ENCODE peak calls at places on chromosomes 16 and 17, in nine cellular contexts. One of them, this sample, is unnamed.

GRCh38 chr16:73672135-73672534 is 624.2 kb upstream of the ZFHX3 start:
- DNase-seq in breast epithelium: no peak
- DNase-seq in A673: no peak
- DNase-seq in upper lobe of right lung: no peak
- DNase-seq in RWPE2: no peak
- DNase-seq in fibroblast of pulmonary artery: no peak
- DNase-seq in neural progenitor cell: no peak
- DNase-seq in fibroblast of lung: no peak
- DNase-seq in lung: no peak
- DNase-seq in this sample: no peak

GRCh38 chr17:4087911-4088693 is 54.7 kb downstream of the ZZEF1 start:
- DNase-seq in lung: no peak
- DNase-seq in upper lobe of right lung: no peak
- DNase-seq in RWPE2: no peak
- DNase-seq in fibroblast of lung: peak; percentile 71
- DNase-seq in breast epithelium: no peak
- DNase-seq in fibroblast of pulmonary artery: peak; percentile 23
- DNase-seq in neural progenitor cell: no peak
- DNase-seq in A673: no peak
- DNase-seq in this sample: no peak

GRCh38 chr17:41917957-41918391 is 777 bp downstream of the ACLY start:
- DNase-seq in lung: peak; percentile 60
- DNase-seq in breast epithelium: peak; percentile 26
- DNase-seq in A673: peak; percentile 30
- DNase-seq in neural progenitor cell: peak; percentile 54
- DNase-seq in fibroblast of lung: peak; percentile 38
- DNase-seq in RWPE2: no peak
- DNase-seq in fibroblast of pulmonary artery: peak; percentile 39
- DNase-seq in upper lobe of right lung: peak; percentile 82
- DNase-seq in this sample: peak; percentile 73

GRCh38 chr17:39261286-39261685 is 35.5 kb upstream of the STAC2 start:
- DNase-seq in fibroblast of lung: no peak
- DNase-seq in RWPE2: no peak
- DNase-seq in breast epithelium: no peak
- DNase-seq in upper lobe of right lung: no peak
- DNase-seq in fibroblast of pulmonary artery: no peak
- DNase-seq in neural progenitor cell: peak; percentile 60
- DNase-seq in lung: no peak
- DNase-seq in A673: peak; percentile 19
- DNase-seq in this sample: no peak

GRCh38 chr16:13436641-13437423 is 483.1 kb upstream of the ERCC4 start:
- DNase-seq in RWPE2: no peak
- DNase-seq in fibroblast of lung: peak; percentile 32
- DNase-seq in fibroblast of pulmonary artery: no peak
- DNase-seq in breast epithelium: no peak
- DNase-seq in A673: no peak
- DNase-seq in lung: no peak
- DNase-seq in upper lobe of right lung: no peak
- DNase-seq in neural progenitor cell: no peak
- DNase-seq in this sample: no peak

GRCh38 chr17:17740627-17741237 is 59.5 kb downstream of the RAI1 start:
- DNase-seq in fibroblast of lung: peak; percentile 67
- DNase-seq in neural progenitor cell: no peak
- DNase-seq in lung: no peak
- DNase-seq in RWPE2: no peak
- DNase-seq in breast epithelium: peak; percentile 75
- DNase-seq in A673: no peak
- DNase-seq in fibroblast of pulmonary artery: no peak
- DNase-seq in upper lobe of right lung: no peak
- DNase-seq in this sample: no peak

GRCh38 chr16:28212532-28212873 is 738 bp upstream of the XPO6 start:
- DNase-seq in RWPE2: no peak
- DNase-seq in breast epithelium: no peak
- DNase-seq in A673: peak; percentile 37
- DNase-seq in fibroblast of lung: peak; percentile 40
- DNase-seq in lung: no peak
- DNase-seq in fibroblast of pulmonary artery: no peak
- DNase-seq in neural progenitor cell: no peak
- DNase-seq in upper lobe of right lung: no peak
- DNase-seq in this sample: no peak

GRCh38 chr16:19138601-19139000 is 24.8 kb downstream of the ITPRIPL2 start:
- DNase-seq in lung: peak; percentile 66
- DNase-seq in A673: peak; percentile 67
- DNase-seq in RWPE2: peak; percentile 87
- DNase-seq in fibroblast of pulmonary artery: peak; percentile 82
- DNase-seq in neural progenitor cell: no peak
- DNase-seq in upper lobe of right lung: no peak
- DNase-seq in breast epithelium: peak; percentile 80
- DNase-seq in fibroblast of lung: peak; percentile 38
- DNase-seq in this sample: no peak

GRCh38 chr16:53404959-53405358 is 29.3 kb upstream of the RBL2 start:
- DNase-seq in fibroblast of lung: no peak
- DNase-seq in A673: no peak
- DNase-seq in neural progenitor cell: no peak
- DNase-seq in upper lobe of right lung: no peak
- DNase-seq in RWPE2: no peak
- DNase-seq in breast epithelium: no peak
- DNase-seq in lung: no peak
- DNase-seq in fibroblast of pulmonary artery: peak; percentile 8
- DNase-seq in this sample: no peak
- TF ChIP-seq CTCF in fibroblast of lung: no peak
- TF ChIP-seq CTCF in A673: peak; percentile 23
- TF ChIP-seq CTCF in neural progenitor cell: peak; percentile 7
- TF ChIP-seq CTCF in upper lobe of right lung: no peak
- TF ChIP-seq CTCF in RWPE2: peak; percentile 44
- TF ChIP-seq CTCF in breast epithelium: no peak
- TF ChIP-seq CTCF in lung: no peak
- TF ChIP-seq CTCF in fibroblast of pulmonary artery: no peak
- TF ChIP-seq CTCF in this sample: peak; percentile 32

GRCh38 chr16:88821168-88821850 is 9.6 kb upstream of the APRT start:
- DNase-seq in RWPE2: no peak
- DNase-seq in A673: no peak
- DNase-seq in upper lobe of right lung: no peak
- DNase-seq in fibroblast of lung: no peak
- DNase-seq in lung: no peak
- DNase-seq in neural progenitor cell: no peak
- DNase-seq in breast epithelium: no peak
- DNase-seq in fibroblast of pulmonary artery: no peak
- DNase-seq in this sample: no peak
- TF ChIP-seq CTCF in RWPE2: no peak
- TF ChIP-seq CTCF in A673: no peak
- TF ChIP-seq CTCF in upper lobe of right lung: no peak
- TF ChIP-seq CTCF in fibroblast of lung: no peak
- TF ChIP-seq CTCF in lung: no peak
- TF ChIP-seq CTCF in neural progenitor cell: no peak
- TF ChIP-seq CTCF in breast epithelium: no peak
- TF ChIP-seq CTCF in fibroblast of pulmonary artery: no peak
- TF ChIP-seq CTCF in this sample: no peak

DNA sequence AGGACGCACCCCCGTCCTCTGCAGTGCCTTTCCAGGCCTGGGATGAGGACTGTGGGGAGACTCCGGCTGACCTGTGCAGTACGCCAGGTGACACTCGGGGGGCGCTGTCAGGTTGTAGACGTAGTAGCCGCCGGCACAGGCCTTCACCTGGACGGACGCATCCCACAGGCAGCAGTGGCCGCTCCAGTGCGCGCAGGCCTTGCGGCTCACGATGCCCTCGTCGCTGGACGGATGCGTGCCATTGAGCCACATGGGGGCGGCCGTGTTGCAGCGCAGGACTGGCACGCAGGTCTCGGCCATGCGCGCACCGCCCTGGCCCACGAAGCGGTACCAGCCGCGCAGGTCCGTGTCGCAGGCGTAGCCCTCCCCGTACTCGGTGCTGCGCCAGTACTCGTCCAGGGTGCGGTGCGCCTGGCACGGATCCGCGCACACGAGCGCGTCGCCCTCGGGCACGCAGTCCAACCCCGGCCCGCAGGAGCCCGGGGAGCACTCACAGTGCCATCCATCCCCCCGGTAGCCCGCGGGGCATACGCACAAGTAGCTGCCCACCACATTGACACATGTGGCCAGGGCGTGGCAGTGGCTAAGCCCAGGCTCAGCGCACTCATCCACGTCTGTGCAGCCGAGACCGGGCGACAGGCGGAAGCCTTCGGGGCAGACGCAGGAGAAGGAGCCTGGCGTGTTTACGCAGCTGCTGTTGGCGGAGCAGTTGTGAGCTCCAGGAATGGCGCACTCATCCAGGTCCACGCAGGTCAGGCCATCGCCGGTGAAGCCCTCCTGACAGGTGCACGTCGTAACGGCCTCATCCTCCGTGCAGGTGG is 3.9 kb downstream of the UMOD start:
- DNase-seq in A673: no peak
- DNase-seq in upper lobe of right lung: no peak
- DNase-seq in breast epithelium: no peak
- DNase-seq in neural progenitor cell: peak; percentile 24
- DNase-seq in fibroblast of lung: no peak
- DNase-seq in RWPE2: no peak
- DNase-seq in fibroblast of pulmonary artery: no peak
- DNase-seq in lung: no peak
- DNase-seq in this sample: no peak
- TF ChIP-seq CTCF in A673: no peak
- TF ChIP-seq CTCF in upper lobe of right lung: peak; percentile 7
- TF ChIP-seq CTCF in breast epithelium: no peak
- TF ChIP-seq CTCF in neural progenitor cell: peak; percentile 36
- TF ChIP-seq CTCF in fibroblast of lung: no peak
- TF ChIP-seq CTCF in RWPE2: no peak
- TF ChIP-seq CTCF in fibroblast of pulmonary artery: no peak
- TF ChIP-seq CTCF in lung: no peak
- TF ChIP-seq CTCF in this sample: no peak

GRCh38 chr17:8105957-8106398 is 12.3 kb downstream of the ALOXE3 start:
- DNase-seq in A673: no peak
- DNase-seq in fibroblast of pulmonary artery: peak; percentile 68
- DNase-seq in fibroblast of lung: no peak
- DNase-seq in upper lobe of right lung: peak; percentile 46
- DNase-seq in breast epithelium: no peak
- DNase-seq in lung: no peak
- DNase-seq in RWPE2: no peak
- DNase-seq in neural progenitor cell: no peak
- DNase-seq in this sample: no peak

GRCh38 chr17:8100763-8101162 is 13.2 kb upstream of the ALOX12B start:
- DNase-seq in fibroblast of pulmonary artery: no peak
- DNase-seq in neural progenitor cell: no peak
- DNase-seq in A673: no peak
- DNase-seq in RWPE2: no peak
- DNase-seq in upper lobe of right lung: no peak
- DNase-seq in breast epithelium: no peak
- DNase-seq in fibroblast of lung: no peak
- DNase-seq in lung: no peak
- DNase-seq in this sample: no peak

GRCh38 chr17:8103549-8103948 is 14.8 kb downstream of the ALOXE3 start:
- DNase-seq in lung: no peak
- DNase-seq in fibroblast of pulmonary artery: peak; percentile 22
- DNase-seq in fibroblast of lung: no peak
- DNase-seq in A673: no peak
- DNase-seq in neural progenitor cell: no peak
- DNase-seq in breast epithelium: no peak
- DNase-seq in upper lobe of right lung: no peak
- DNase-seq in RWPE2: no peak
- DNase-seq in this sample: no peak

GRCh38 chr17:8101721-8102120 is 14.2 kb upstream of the ALOX12B start:
- DNase-seq in neural progenitor cell: no peak
- DNase-seq in lung: no peak
- DNase-seq in A673: no peak
- DNase-seq in fibroblast of lung: no peak
- DNase-seq in breast epithelium: no peak
- DNase-seq in upper lobe of right lung: no peak
- DNase-seq in RWPE2: no peak
- DNase-seq in fibroblast of pulmonary artery: no peak
- DNase-seq in this sample: no peak

DNA sequence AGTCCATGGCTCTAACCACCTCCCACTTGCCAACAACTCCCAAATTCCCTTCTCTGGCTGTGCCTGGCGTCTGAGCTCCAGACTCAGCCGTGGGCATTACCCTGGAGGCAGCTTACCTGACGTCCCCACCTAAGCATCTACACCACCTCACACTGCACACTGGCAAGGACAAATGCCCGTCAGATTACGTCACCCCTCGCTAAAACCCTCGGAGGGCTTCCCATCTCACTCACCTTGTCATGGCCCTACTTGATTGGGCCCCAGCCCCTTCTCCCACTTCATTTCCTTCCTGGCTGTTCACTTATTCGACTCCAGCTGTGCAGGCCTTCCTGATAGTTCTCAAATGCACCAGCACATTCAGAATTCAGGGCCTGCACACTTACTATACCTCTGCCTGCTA is 13.4 kb downstream of the ALOXE3 start:
- DNase-seq in A673: no peak
- DNase-seq in upper lobe of right lung: peak; percentile 35
- DNase-seq in fibroblast of lung: no peak
- DNase-seq in neural progenitor cell: no peak
- DNase-seq in breast epithelium: no peak
- DNase-seq in fibroblast of pulmonary artery: no peak
- DNase-seq in lung: no peak
- DNase-seq in RWPE2: no peak
- DNase-seq in this sample: no peak
- TF ChIP-seq CTCF in A673: no peak
- TF ChIP-seq CTCF in upper lobe of right lung: no peak
- TF ChIP-seq CTCF in fibroblast of lung: no peak
- TF ChIP-seq CTCF in neural progenitor cell: no peak
- TF ChIP-seq CTCF in breast epithelium: no peak
- TF ChIP-seq CTCF in fibroblast of pulmonary artery: no peak
- TF ChIP-seq CTCF in lung: no peak
- TF ChIP-seq CTCF in RWPE2: no peak
- TF ChIP-seq CTCF in this sample: no peak

GRCh38 chr17:73782641-73783381 is 138.6 kb upstream of the SDK2 start:
- DNase-seq in upper lobe of right lung: no peak
- DNase-seq in A673: no peak
- DNase-seq in lung: no peak
- DNase-seq in fibroblast of pulmonary artery: no peak
- DNase-seq in fibroblast of lung: no peak
- DNase-seq in RWPE2: no peak
- DNase-seq in neural progenitor cell: peak; percentile 49
- DNase-seq in breast epithelium: no peak
- DNase-seq in this sample: no peak
- TF ChIP-seq CTCF in upper lobe of right lung: no peak
- TF ChIP-seq CTCF in A673: peak; percentile 21
- TF ChIP-seq CTCF in lung: no peak
- TF ChIP-seq CTCF in fibroblast of pulmonary artery: no peak
- TF ChIP-seq CTCF in fibroblast of lung: no peak
- TF ChIP-seq CTCF in RWPE2: no peak
- TF ChIP-seq CTCF in neural progenitor cell: peak; percentile 50
- TF ChIP-seq CTCF in breast epithelium: no peak
- TF ChIP-seq CTCF in this sample: no peak

GRCh38 chr17:81558941-81559806 is 7.0 kb upstream of the FAAP100 start:
- DNase-seq in lung: no peak
- DNase-seq in upper lobe of right lung: no peak
- DNase-seq in breast epithelium: no peak
- DNase-seq in fibroblast of lung: no peak
- DNase-seq in fibroblast of pulmonary artery: peak; percentile 20
- DNase-seq in RWPE2: peak; percentile 64
- DNase-seq in A673: peak; percentile 83
- DNase-seq in neural progenitor cell: peak; percentile 27
- DNase-seq in this sample: no peak
- TF ChIP-seq CTCF in lung: no peak
- TF ChIP-seq CTCF in upper lobe of right lung: no peak
- TF ChIP-seq CTCF in breast epithelium: no peak
- TF ChIP-seq CTCF in fibroblast of lung: peak; percentile 19
- TF ChIP-seq CTCF in fibroblast of pulmonary artery: peak; percentile 15
- TF ChIP-seq CTCF in RWPE2: peak; percentile 30
- TF ChIP-seq CTCF in A673: peak; percentile 38
- TF ChIP-seq CTCF in neural progenitor cell: peak; percentile 14
- TF ChIP-seq CTCF in this sample: no peak

This sample was measured in mesothelial cell of epicardium.